ENCODE peak calls at places on chromosomes 6 and 20, in five cellular contexts. R is breast epithelium, H is SK-N-SH, D is prostate gland, X is transverse colon. U is an unnamed sample.
A peak's percentile ranks its signal among the peaks of the same experiment; 100 is the strongest.

GRCh38 chr20:31638816-31639215 is 1.1 kb downstream of the COX4I2 start:
- DNase-seq in H (no peak), R (no peak), D (no peak), X (no peak), U (no peak)

GRCh38 chr6:113718588-113718987 is 138.6 kb upstream of the MARCKS start:
- DNase-seq in X (no peak), H (no peak), R (no peak), D (no peak), U (no peak)

GRCh38 chr6:90294989-90295853 is 1.4 kb downstream of the BACH2 start:
- DNase-seq in D (peak; percentile 29), X (peak; percentile 32), H (peak; percentile 79), R (no peak), U (no peak)

GRCh38 chr6:119323926-119324325 is 25.6 kb downstream of the MAN1A1 start:
- DNase-seq in X (no peak), R (no peak), H (no peak), D (no peak), U (no peak)

GRCh38 chr20:10309326-10309725 is 90.7 kb downstream of the SNAP25 start:
- DNase-seq in R (no peak), H (peak; percentile 69), X (no peak), D (no peak), U (no peak)

GRCh38 chr6:159042003-159042823 is 2.6 kb downstream of the TAGAP start:
- DNase-seq in X (peak; percentile 79), D (peak; percentile 68), H (peak; percentile 68), R (peak; percentile 72), U (peak; percentile 84)

GRCh38 chr6:21505574-21505990 is 88.0 kb upstream of the SOX4 start:
- DNase-seq in R (no peak), H (no peak), X (no peak), D (no peak), U (no peak)

GRCh38 chr6:104566411-104566810 is 293.3 kb downstream of the HACE1 start:
- DNase-seq in X (no peak), H (no peak), R (no peak), D (no peak), U (no peak)

GRCh38 chr6:41887355-41887754 is 7.8 kb downstream of the USP49 start:
- DNase-seq in H (no peak), D (no peak), X (no peak), R (no peak), U (no peak)

GRCh38 chr6:95364016-95364604 is 213.2 kb upstream of the MANEA start:
- DNase-seq in X (no peak), D (no peak), H (peak; percentile 30), R (no peak), U (no peak)

GRCh38 chr20:33609504-33609903 is 52.6 kb upstream of the C20orf144 start:
- DNase-seq in H (no peak), X (no peak), R (no peak), D (no peak), U (no peak)

GRCh38 chr6:72865467-72865866 is 243.6 kb downstream of the KCNQ5 start:
- DNase-seq in R (no peak), H (no peak), D (no peak), X (no peak), U (no peak)

GRCh38 chr20:10784337-10785183 is 110.8 kb upstream of the JAG1 start:
- DNase-seq in H (no peak), X (no peak), D (no peak), R (no peak), U (no peak)

GRCh38 chr6:111585241-111585968 is 20.3 kb downstream of the TRAF3IP2 start:
- DNase-seq in R (no peak), D (no peak), H (no peak), X (no peak), U (no peak)

GRCh38 chr6:31407699-31408098 is 4.3 kb downstream of the MICA start:
- DNase-seq in X (no peak), H (no peak), D (no peak), R (no peak), U (no peak)

GRCh38 chr6:127302728-127303675 is 36.3 kb downstream of the RNF146 start:
- DNase-seq in X (peak; percentile 47), D (peak; percentile 31), R (no peak), H (peak; percentile 31), U (no peak)

GRCh38 chr6:119791746-119792145 is 442.2 kb upstream of the MAN1A1 start:
- DNase-seq in X (no peak), H (no peak), R (no peak), D (no peak), U (no peak)

GRCh38 chr6:38264605-38265004 is 375.1 kb downstream of the BTBD9 start:
- DNase-seq in H (no peak), X (no peak), D (no peak), R (no peak), U (no peak)

GRCh38 chr6:2913621-2914317 is 10.7 kb upstream of the SERPINB9 start:
- DNase-seq in R (no peak), D (no peak), X (no peak), H (no peak), U (no peak)

GRCh38 chr6:36443951-36444428 is 1.2 kb downstream of the KCTD20 start:
- DNase-seq in D (no peak), R (no peak), X (no peak), H (peak; percentile 63), U (no peak)

GRCh38 chr6:273441-274111 is 18.7 kb upstream of the DUSP22 start:
- DNase-seq in R (no peak), X (no peak), D (no peak), H (no peak), U (peak; percentile 84)

GRCh38 chr6:56690519-56691200 is 48.0 kb upstream of the DST start:
- DNase-seq in R (no peak), X (no peak), D (no peak), H (no peak), U (no peak)

GRCh38 chr6:116398366-116399005 is 27.7 kb downstream of the DSE start:
- DNase-seq in X (no peak), R (no peak), D (no peak), H (no peak), U (no peak)

GRCh38 chr20:58515240-58516212 is at the start of gene APCDD1L:
- DNase-seq in H (no peak), R (no peak), X (no peak), D (no peak), U (no peak)

GRCh38 chr20:61284752-61285151 is 32.7 kb downstream of the CDH4 start:
- DNase-seq in D (no peak), R (no peak), H (no peak), X (no peak), U (no peak)

GRCh38 chr20:25532015-25532751 is 53.1 kb downstream of the NINL start:
- DNase-seq in X (no peak), H (peak; percentile 64), R (no peak), D (no peak), U (no peak)

DNA sequence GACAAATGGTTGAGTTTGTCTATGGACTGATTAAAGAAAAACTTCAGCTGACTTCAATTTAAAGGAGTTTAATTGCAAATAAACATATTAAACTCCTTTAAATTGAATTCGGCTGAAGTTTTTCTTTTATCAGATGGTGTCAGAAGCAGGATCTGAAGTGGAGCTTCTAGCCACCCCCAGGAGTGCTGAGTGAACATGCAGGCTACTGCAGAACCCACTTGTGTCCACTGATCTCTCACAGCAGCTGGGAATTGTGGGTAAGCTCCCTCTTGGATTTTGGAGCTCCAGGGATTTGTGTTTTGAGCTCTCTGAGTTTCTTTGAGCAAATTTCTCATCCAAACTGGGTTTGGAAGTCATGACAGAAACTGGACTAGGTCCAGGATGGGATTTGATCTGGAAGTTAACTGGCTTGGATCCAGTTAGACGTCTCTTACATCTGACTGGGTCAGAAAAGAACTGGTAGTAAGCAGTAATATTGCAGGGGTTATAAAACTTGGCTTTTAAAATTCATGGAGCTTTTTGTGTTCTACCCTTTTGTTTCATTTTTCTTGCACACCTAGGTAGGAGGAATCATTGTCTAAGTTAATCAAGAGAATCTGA is 95.8 kb upstream of the UST start:
- DNase-seq in D (no peak), H (no peak), X (no peak), R (no peak), U (no peak)
- H3K9me3 ChIP-seq in D (no peaks in the 10 kb centered on the region), H (peaks cover 5% of the 10 kb centered on the region), X (peaks cover 4% of the 10 kb centered on the region), R (no peaks in the 10 kb centered on the region), U (no peaks in the 10 kb centered on the region)

GRCh38 chr6:45698046-45698445 is 317.6 kb downstream of the CLIC5 start:
- DNase-seq in R (no peak), X (no peak), H (no peak), D (no peak), U (no peak)

GRCh38 chr6:45692021-45692420 is 314.3 kb upstream of the SUPT3H start:
- DNase-seq in R (no peak), D (no peak), X (no peak), H (no peak), U (no peak)

GRCh38 chr6:45699663-45700062 is 316.0 kb downstream of the CLIC5 start:
- DNase-seq in D (peak; percentile 26), H (no peak), R (no peak), X (no peak), U (no peak)

GRCh38 chr6:45696738-45697137 is 318.9 kb downstream of the CLIC5 start:
- DNase-seq in D (no peak), H (no peak), R (no peak), X (no peak), U (peak; percentile 54)

GRCh38 chr6:45697605-45698004 is 318.1 kb downstream of the CLIC5 start:
- DNase-seq in H (no peak), R (no peak), D (no peak), X (no peak), U (no peak)
- TF ChIP-seq POLR2AphosphoS5 in H (no peak), R (no peak), D (no peak), X (no peak), U (no peak)

DNA sequence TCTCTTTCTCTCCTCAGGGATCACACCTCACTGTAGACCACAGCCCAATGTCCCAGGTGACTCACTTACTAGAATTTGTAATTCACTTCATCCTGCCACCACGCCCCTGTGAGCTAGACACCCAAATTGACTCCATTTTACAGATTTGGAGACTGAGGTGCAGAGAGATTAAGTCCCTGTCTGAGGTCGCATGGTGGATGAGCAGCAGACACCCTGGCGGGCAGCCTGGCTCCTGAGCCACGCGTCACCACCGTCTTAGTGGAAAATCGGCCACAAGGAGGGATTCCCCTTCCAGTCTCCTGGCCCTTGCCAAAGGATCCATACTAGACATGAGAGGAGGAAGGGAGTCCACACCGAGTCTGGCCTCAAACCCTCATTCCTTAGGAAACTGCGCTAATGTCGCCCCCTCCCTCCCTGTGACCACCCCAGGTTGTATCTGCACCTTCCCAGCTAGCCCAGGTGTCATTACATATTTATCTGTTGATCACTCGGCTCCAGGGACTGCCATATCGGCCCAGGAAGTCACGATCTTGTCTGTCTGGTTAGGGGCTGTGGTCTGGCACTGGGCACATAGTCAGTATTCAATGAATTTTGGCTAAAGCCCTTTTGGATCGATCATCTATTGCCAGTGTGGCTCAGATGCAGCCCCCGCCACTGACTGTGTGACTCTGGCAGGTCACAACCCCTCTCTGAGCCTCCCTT is 25.7 kb upstream of the PTGIS start:
- DNase-seq in H (no peak), R (no peak), X (no peak), D (no peak), U (no peak)
- H3K4me1 ChIP-seq in H (no peaks in the 10 kb centered on the region), R (no peaks in the 10 kb centered on the region), X (peaks cover 3% of the 10 kb centered on the region), D (no peaks in the 10 kb centered on the region), U (peaks cover 56% of the 10 kb centered on the region)

GRCh38 chr6:168625602-168626001 is 184.6 kb downstream of the SMOC2 start:
- DNase-seq in D (no peak), X (no peak), R (no peak), H (no peak), U (no peak)

GRCh38 chr6:168624540-168624939 is 183.6 kb downstream of the SMOC2 start:
- DNase-seq in X (no peak), R (no peak), D (no peak), H (no peak), U (no peak)

GRCh38 chr6:168624948-168625347 is 184.0 kb downstream of the SMOC2 start:
- DNase-seq in H (no peak), X (no peak), R (no peak), D (no peak), U (no peak)

GRCh38 chr6:168626046-168626445 is 185.1 kb downstream of the SMOC2 start:
- DNase-seq in H (no peak), D (no peak), X (no peak), R (no peak), U (no peak)

GRCh38 chr6:168623736-168624135 is 182.8 kb downstream of the SMOC2 start:
- DNase-seq in H (no peak), R (no peak), X (no peak), D (no peak), U (no peak)
- H3K9me3 ChIP-seq in H (no peaks in the 10 kb centered on the region), R (no peaks in the 10 kb centered on the region), X (no peaks in the 10 kb centered on the region), D (no peaks in the 10 kb centered on the region), U (no peaks in the 10 kb centered on the region)